ENCODE peak calls at places on chromosomes 2 and 18, in five cellular contexts. D, R, F, Q and A are unnamed samples.

GRCh38 chr2:236114959-236115358 is 53.2 kb downstream of the GBX2 start:
- DNase-seq in D (peak; percentile 54), R (no peak), F (no peak), Q (no peak), A (no peak)

GRCh38 chr18:62773691-62774090 is 58.4 kb downstream of the PHLPP1 start:
- DNase-seq in D (no peak), R (no peak), F (no peak), Q (no peak), A (no peak)

GRCh38 chr18:70354080-70354479 is 65.2 kb downstream of the SOCS6 start:
- DNase-seq in D (no peak), R (no peak), F (no peak), Q (no peak), A (no peak)

GRCh38 chr2:172735646-172736418 is at the start of gene RAPGEF4:
- DNase-seq in D (no peak), R (no peak), F (peak; percentile 47), Q (no peak), A (no peak)

GRCh38 chr2:110124038-110124825 is 8.6 kb upstream of the MALL start:
- DNase-seq in D (no peak), R (no peak), F (no peak), Q (no peak), A (no peak)

GRCh38 chr2:204825054-204825453 is 279.8 kb downstream of the PARD3B start:
- DNase-seq in D (no peak), R (no peak), F (no peak), Q (no peak), A (no peak)

GRCh38 chr18:10419420-10420103 is 34.9 kb upstream of the APCDD1 start:
- DNase-seq in D (no peak), R (no peak), F (no peak), Q (no peak), A (no peak)

GRCh38 chr18:51867767-51868166 is 472.2 kb upstream of the DCC start:
- DNase-seq in D (no peak), R (no peak), F (no peak), Q (no peak), A (no peak)

GRCh38 chr18:50274941-50275340 is 6.4 kb downstream of the MBD1 start:
- DNase-seq in D (no peak), R (no peak), F (no peak), Q (no peak), A (no peak)

GRCh38 chr2:64019083-64019974 is at the start of gene VPS54:
- DNase-seq in D (peak; percentile 91), R (peak; percentile 25), F (peak; percentile 63), Q (peak; percentile 68), A (peak; percentile 74)

GRCh38 chr18:31065036-31065773 is 22.7 kb upstream of the DSC3 start:
- DNase-seq in D (no peak), R (no peak), F (no peak), Q (no peak), A (no peak)

GRCh38 chr2:188765522-188765921 is 208.7 kb upstream of the COL3A1 start:
- DNase-seq in D (no peak), R (no peak), F (peak; percentile 33), Q (no peak), A (no peak)

GRCh38 chr2:3418766-3419165 is 39.3 kb downstream of the TRAPPC12 start:
- DNase-seq in D (no peak), R (no peak), F (no peak), Q (no peak), A (no peak)

GRCh38 chr2:134295441-134295840 is 41.6 kb downstream of the MGAT5 start:
- DNase-seq in D (no peak), R (no peak), F (no peak), Q (no peak), A (no peak)